ENCODE peak calls at places on chromosome 11, in four cellular contexts. I is posterior vena cava; D is activated effector memory CD4-positive, alpha-beta T cell treated with anti-CD3 and anti-CD28 coated beads, Interleukin-2, amount 50 U/mL, for 16 hours; J is anterior cingulate cortex. L is an unnamed sample.

GRCh38 chr11:34238966-34239365 is 118.8 kb downstream of the ABTB2 start:
- DNase-seq in D (no peak), J (no peak), I (no peak), L (no peak)

GRCh38 chr11:45872513-45873356 is 12.7 kb upstream of the MAPK8IP1 start:
- DNase-seq in J (no peak), D (peak), I (peak), L (peak)

GRCh38 chr11:118674094-118674460 is 5.4 kb downstream of the TREH start:
- DNase-seq in J (no peak), D (no peak), I (no peak), L (no peak)

GRCh38 chr11:14446701-14447169 is 52.9 kb downstream of the COPB1 start:
- DNase-seq in J (no peak), D (no peak), I (no peak), L (no peak)

GRCh38 chr11:5611627-5612026 is 13.2 kb upstream of the TRIM34 start:
- DNase-seq in I (no peak), D (no peak), J (no peak), L (no peak)

GRCh38 chr11:17573526-17573925 is 26.5 kb downstream of the OTOG start:
- DNase-seq in I (no peak), J (no peak), D (no peak), L (no peak)

GRCh38 chr11:64359712-64360402 is 895 bp downstream of the RPS6KA4 start:
- DNase-seq in D (peak), I (no peak), J (no peak), L (no peak)

GRCh38 chr11:95371147-95371546 is 140.1 kb upstream of the SESN3 start:
- DNase-seq in D (no peak), J (no peak), I (no peak), L (no peak)

GRCh38 chr11:11504071-11504470 is 117.7 kb downstream of the GALNT18 start:
- DNase-seq in J (no peak), I (no peak), D (no peak), L (no peak)

GRCh38 chr11:67301951-67302516 is 1.3 kb upstream of the SSH3 start:
- DNase-seq in I (peak), D (peak), J (no peak), L (no peak)

GRCh38 chr11:78564037-78564888 is 10.4 kb downstream of the NARS2 start:
- DNase-seq in J (no peak), D (no peak), I (no peak), L (no peak)

GRCh38 chr11:110184974-110185597 is 91.9 kb downstream of the ZC3H12C start:
- DNase-seq in I (peak), D (no peak), J (no peak), L (no peak)

GRCh38 chr11:67364783-67365525 is 8.4 kb downstream of the CLCF1 start:
- DNase-seq in D (no peak), I (no peak), J (no peak), L (no peak)

GRCh38 chr11:92557848-92558247 is 333.2 kb downstream of the FAT3 start:
- DNase-seq in I (no peak), J (no peak), D (no peak), L (no peak)

GRCh38 chr11:125689460-125689859 is 8.8 kb upstream of the ACRV1 start:
- DNase-seq in I (no peak), D (no peak), J (no peak), L (no peak)

GRCh38 chr11:60657880-60658279 is 41.5 kb upstream of the MS4A8 start:
- DNase-seq in D (no peak), I (no peak), J (no peak), L (no peak)

GRCh38 chr11:47180006-47180787 is 3.5 kb upstream of the ARFGAP2 start:
- DNase-seq in I (no peak), D (no peak), J (no peak), L (no peak)

GRCh38 chr11:61955031-61955415 is 4.9 kb downstream of the BEST1 start:
- DNase-seq in J (no peak), D (no peak), I (peak), L (no peak)

GRCh38 chr11:90747057-90747456 is 524.2 kb upstream of the CHORDC1 start:
- DNase-seq in J (no peak), D (no peak), I (no peak), L (no peak)

GRCh38 chr11:24531528-24531927 is 34.7 kb downstream of the LUZP2 start:
- DNase-seq in D (no peak), J (no peak), I (no peak), L (no peak)

GRCh38 chr11:18633256-18634139 is 644 bp downstream of the SPTY2D1 start:
- DNase-seq in I (no peak), J (no peak), D (peak), L (no peak)

GRCh38 chr11:11946180-11946579 is 62.2 kb downstream of the DKK3 start:
- DNase-seq in I (no peak), J (no peak), D (no peak), L (no peak)

GRCh38 chr11:100752371-100753073 is 65.4 kb downstream of the ARHGAP42 start:
- DNase-seq in D (no peak), J (no peak), I (no peak), L (no peak)

GRCh38 chr11:66987158-66987620 is 12.1 kb downstream of the C11orf86 start:
- DNase-seq in D (no peak), I (no peak), J (no peak), L (no peak)

L was measured in iPS DF 6.9.